ENCODE peak calls at places on chromosomes 13 and 19, in six cellular contexts. Q is hepatic stellate cell, S is psoas muscle, D is WTC11, Z is NCI-H1694 treated with DMSO at 0.1 percent for 48 hours, L is left cardiac atrium. O is an unnamed sample.

GRCh38 chr13:80171096-80171495 is 169.8 kb downstream of the SPRY2 start:
- DNase-seq in Q (no peak), S (no peak), D (no peak), Z (no peak), L (no peak), O (no peak)

GRCh38 chr13:27296496-27296895 is 25.9 kb downstream of the RASL11A start:
- DNase-seq in Q (no peak), S (no peak), D (no peak), Z (no peak), L (no peak), O (no peak)

GRCh38 chr19:34690372-34690771 is 12.9 kb downstream of the ZNF302 start:
- DNase-seq in Q (no peak), S (no peak), D (no peak), Z (no peak), L (no peak), O (no peak)

GRCh38 chr13:25973576-25973975 is 78.2 kb downstream of the SHISA2 start:
- DNase-seq in Q (no peak), S (no peak), D (no peak), Z (no peak), L (no peak), O (no peak)

GRCh38 chr13:81142306-81142999 is 801.5 kb upstream of the SPRY2 start:
- DNase-seq in Q (no peak), S (no peak), D (no peak), Z (no peak), L (no peak), O (no peak)

GRCh38 chr19:18698321-18699167 is 15.1 kb downstream of the CRTC1 start:
- DNase-seq in Q (no peak), S (no peak), D (no peak), Z (no peak), L (no peak), O (no peak)

GRCh38 chr13:101473458-101473857 is 21.0 kb downstream of the ITGBL1 start:
- DNase-seq in Q (no peak), S (no peak), D (no peak), Z (no peak), L (peak), O (no peak)

GRCh38 chr19:6423499-6424189 is 967 bp downstream of the KHSRP start:
- DNase-seq in Q (peak), S (no peak), D (peak), Z (peak), L (peak), O (peak)

GRCh38 chr13:27440408-27440807 is 10.0 kb downstream of the MTIF3 start:
- DNase-seq in Q (no peak), S (no peak), D (no peak), Z (no peak), L (no peak), O (no peak)

GRCh38 chr19:42422576-42423461 is 4.4 kb downstream of the LIPE start:
- DNase-seq in Q (peak), S (peak), D (peak), Z (no peak), L (no peak), O (peak)

GRCh38 chr19:34336781-34337271 is 28.2 kb upstream of the GPI start:
- DNase-seq in Q (no peak), S (no peak), D (no peak), Z (peak), L (no peak), O (peak)

GRCh38 chr19:6719992-6720368 is 470 bp downstream of the C3 start:
- DNase-seq in Q (no peak), S (no peak), D (no peak), Z (no peak), L (no peak), O (no peak)

GRCh38 chr19:38712161-38712748 is 32.0 kb downstream of the CAPN12 start:
- DNase-seq in Q (no peak), S (no peak), D (no peak), Z (no peak), L (no peak), O (no peak)

GRCh38 chr19:13053761-13054604 is 48.7 kb downstream of the LYL1 start:
- DNase-seq in Q (peak), S (peak), D (peak), Z (no peak), L (peak), O (peak)

GRCh38 chr19:15448014-15448777 is 1.6 kb downstream of the WIZ start:
- DNase-seq in Q (no peak), S (peak), D (no peak), Z (no peak), L (no peak), O (no peak)

GRCh38 chr19:32450217-32450616 is 44.6 kb downstream of the DPY19L3 start:
- DNase-seq in Q (no peak), S (no peak), D (no peak), Z (no peak), L (no peak), O (no peak)

GRCh38 chr19:11092181-11092538 is 2.9 kb downstream of the LDLR start:
- DNase-seq in Q (peak), S (no peak), D (no peak), Z (no peak), L (no peak), O (no peak)

GRCh38 chr19:31350693-31351211 is 1.5 kb upstream of the TSHZ3 start:
- DNase-seq in Q (peak), S (peak), D (peak), Z (no peak), L (peak), O (peak)

GRCh38 chr13:110403315-110403714 is 96.2 kb downstream of the COL4A2 start:
- DNase-seq in Q (no peak), S (no peak), D (no peak), Z (no peak), L (no peak), O (no peak)

GRCh38 chr19:56639217-56639616 is 3.7 kb upstream of the SMIM17 start:
- DNase-seq in Q (no peak), S (no peak), D (no peak), Z (no peak), L (no peak), O (no peak)

GRCh38 chr13:36453518-36453917 is 21.2 kb downstream of the CCNA1 start:
- DNase-seq in Q (no peak), S (no peak), D (no peak), Z (no peak), L (no peak), O (no peak)

GRCh38 chr13:37138169-37138568 is 32.7 kb upstream of the CSNK1A1L start:
- DNase-seq in Q (no peak), S (no peak), D (peak), Z (no peak), L (no peak), O (no peak)

GRCh38 chr13:100454876-100455275 is 133.7 kb downstream of the GGACT start:
- DNase-seq in Q (no peak), S (no peak), D (no peak), Z (no peak), L (no peak), O (no peak)